ENCODE peak calls at places on chromosome 18, in eight cellular contexts. X is left ventricle myocardium inferior; A is RWPE1; H is Right ventricle myocardium superior; Q is aorta; V is stimulated activated CD8-positive, alpha-beta memory T cell treated with anti-CD3 and anti-CD28 coated beads, Interleukin-4, amount 100 ng/mL, for 1 hour; J is skeletal muscle cell; F is T-helper 2 cell. T is an unnamed sample.

GRCh38 chr18:35624140-35624539 is 42.6 kb downstream of the GALNT1 start:
- DNase-seq in A (no peak), X (no peak), J (no peak), F (no peak), H (no peak), Q (no peak), V (no peak), T (no peak)

GRCh38 chr18:21538230-21538629 is 62.3 kb downstream of the ESCO1 start:
- DNase-seq in J (no peak), X (no peak), F (no peak), Q (no peak), H (no peak), A (no peak), V (no peak), T (no peak)

GRCh38 chr18:43805646-43806194 is 528.4 kb upstream of the SYT4 start:
- DNase-seq in J (peak; percentile 48), Q (no peak), A (no peak), H (no peak), F (no peak), X (no peak), V (no peak), T (no peak)

GRCh38 chr18:12842459-12843380 is 41.3 kb downstream of the PTPN2 start:
- DNase-seq in Q (no peak), A (no peak), J (no peak), F (no peak), X (no peak), H (no peak), V (no peak), T (no peak)

GRCh38 chr18:22032392-22032961 is 136.9 kb upstream of the GATA6 start:
- DNase-seq in X (no peak), Q (no peak), A (peak; percentile 94), V (no peak), F (no peak), J (peak; percentile 73), H (no peak), T (no peak)

GRCh38 chr18:45167109-45167551 is 448.1 kb upstream of the SLC14A2 start:
- DNase-seq in F (no peak), X (no peak), A (no peak), J (peak; percentile 56), Q (no peak), H (no peak), V (no peak), T (no peak)

GRCh38 chr18:31369478-31369877 is 7.1 kb upstream of the DSG4 start:
- DNase-seq in A (no peak), J (no peak), X (no peak), V (no peak), F (no peak), H (no peak), Q (no peak), T (no peak)

GRCh38 chr18:10923671-10924070 is 225.7 kb downstream of the PIEZO2 start:
- DNase-seq in V (no peak), A (no peak), J (no peak), F (no peak), X (no peak), H (no peak), Q (no peak), T (no peak)

GRCh38 chr18:50578651-50579050 is 18.8 kb downstream of the MAPK4 start:
- DNase-seq in Q (no peak), A (peak; percentile 78), V (no peak), J (no peak), H (no peak), F (no peak), X (no peak), T (no peak)

GRCh38 chr18:9722691-9723090 is 14.6 kb downstream of the RAB31 start:
- DNase-seq in X (no peak), V (no peak), A (no peak), Q (no peak), J (no peak), H (no peak), F (no peak), T (no peak)

GRCh38 chr18:907171-907879 is 2.7 kb downstream of the ADCYAP1 start:
- DNase-seq in Q (peak; percentile 40), X (no peak), H (no peak), J (no peak), V (no peak), A (peak; percentile 45), F (no peak), T (no peak)

GRCh38 chr18:11124054-11124453 is 25.3 kb downstream of the PIEZO2 start:
- DNase-seq in H (no peak), X (no peak), A (no peak), J (no peak), F (no peak), V (no peak), Q (no peak), T (no peak)

GRCh38 chr18:11310476-11311086 is 161.2 kb upstream of the PIEZO2 start:
- DNase-seq in H (peak; percentile 56), X (peak; percentile 29), F (no peak), A (peak; percentile 42), Q (peak; percentile 48), J (no peak), V (no peak), T (no peak)

GRCh38 chr18:44725300-44726096 is 44.8 kb downstream of the SETBP1 start:
- DNase-seq in X (no peak), H (peak; percentile 55), J (no peak), V (peak; percentile 9), A (peak; percentile 26), Q (peak; percentile 73), F (peak; percentile 25), T (no peak)

GRCh38 chr18:54129448-54130134 is 94.9 kb downstream of the MBD2 start:
- DNase-seq in V (no peak), J (no peak), Q (no peak), F (no peak), H (no peak), A (no peak), X (no peak), T (no peak)

GRCh38 chr18:72833471-72833870 is 34.3 kb downstream of the NETO1 start:
- DNase-seq in X (no peak), J (no peak), F (no peak), Q (no peak), H (no peak), V (no peak), A (no peak), T (no peak)